ENCODE peak calls at places on chromosome 17, in five cellular contexts. One of them, this sample, is unnamed.

GRCh38 chr17:35731239-35731931 is at the start of gene RASL10B:
- DNase-seq in GM12878: no peak
- DNase-seq in K562: peak; percentile 56
- DNase-seq in A549: no peak
- DNase-seq in HepG2: peak; percentile 41
- DNase-seq in this sample: peak; percentile 91

GRCh38 chr17:78412403-78412802 is 34.0 kb downstream of the PGS1 start:
- DNase-seq in GM12878: no peak
- DNase-seq in K562: peak; percentile 64
- DNase-seq in A549: peak; percentile 51
- DNase-seq in HepG2: no peak
- DNase-seq in this sample: peak; percentile 54

GRCh38 chr17:38996660-38997337 is 29.6 kb upstream of the FBXO47 start:
- DNase-seq in GM12878: no peak
- DNase-seq in K562: no peak
- DNase-seq in A549: no peak
- DNase-seq in HepG2: no peak
- DNase-seq in this sample: no peak

GRCh38 chr17:9206989-9207317 is 185.6 kb downstream of the NTN1 start:
- DNase-seq in GM12878: no peak
- DNase-seq in K562: no peak
- DNase-seq in A549: no peak
- DNase-seq in HepG2: no peak
- DNase-seq in this sample: no peak

GRCh38 chr17:38897176-38897575 is 27.3 kb downstream of the LASP1 start:
- DNase-seq in GM12878: no peak
- DNase-seq in K562: no peak
- DNase-seq in A549: no peak
- DNase-seq in HepG2: no peak
- DNase-seq in this sample: no peak

GRCh38 chr17:82201498-82201910 is 11.1 kb downstream of the CCDC57 start:
- DNase-seq in GM12878: no peak
- DNase-seq in K562: no peak
- DNase-seq in A549: no peak
- DNase-seq in HepG2: no peak
- DNase-seq in this sample: peak; percentile 13

GRCh38 chr17:236641-237405 is 55.4 kb upstream of the DOC2B start:
- DNase-seq in GM12878: no peak
- DNase-seq in K562: no peak
- DNase-seq in A549: no peak
- DNase-seq in HepG2: no peak
- DNase-seq in this sample: no peak

GRCh38 chr17:62627219-62627903 is at the start of gene MRC2:
- DNase-seq in GM12878: no peak
- DNase-seq in K562: peak; percentile 43
- DNase-seq in A549: peak; percentile 84
- DNase-seq in HepG2: no peak
- DNase-seq in this sample: peak; percentile 89

GRCh38 chr17:21549107-21549687 is 143.1 kb upstream of the KCNJ18 start:
- DNase-seq in GM12878: no peak
- DNase-seq in K562: no peak
- DNase-seq in A549: no peak
- DNase-seq in HepG2: no peak
- DNase-seq in this sample: no peak

GRCh38 chr17:83119987-83120864 is 40.8 kb downstream of the METRNL start:
- DNase-seq in GM12878: peak; percentile 60
- DNase-seq in K562: no peak
- DNase-seq in A549: peak; percentile 42
- DNase-seq in HepG2: no peak
- DNase-seq in this sample: peak; percentile 63

GRCh38 chr17:17737938-17738894 is 57.0 kb downstream of the RAI1 start:
- DNase-seq in GM12878: no peak
- DNase-seq in K562: no peak
- DNase-seq in A549: peak; percentile 83
- DNase-seq in HepG2: no peak
- DNase-seq in this sample: peak; percentile 68

GRCh38 chr17:60604686-60605334 is 4.8 kb downstream of the PPM1D start:
- DNase-seq in GM12878: no peak
- DNase-seq in K562: no peak
- DNase-seq in A549: no peak
- DNase-seq in HepG2: no peak
- DNase-seq in this sample: no peak

GRCh38 chr17:17892731-17893130 is 55.9 kb upstream of the SREBF1 start:
- DNase-seq in GM12878: no peak
- DNase-seq in K562: no peak
- DNase-seq in A549: no peak
- DNase-seq in HepG2: no peak
- DNase-seq in this sample: no peak

GRCh38 chr17:1076982-1077302 is 80.0 kb downstream of the TIMM22 start:
- DNase-seq in GM12878: no peak
- DNase-seq in K562: no peak
- DNase-seq in A549: no peak
- DNase-seq in HepG2: no peak
- DNase-seq in this sample: no peak

GRCh38 chr17:81440511-81441244 is 45.4 kb downstream of the BAHCC1 start:
- DNase-seq in GM12878: no peak
- DNase-seq in K562: peak; percentile 64
- DNase-seq in A549: peak; percentile 63
- DNase-seq in HepG2: peak; percentile 67
- DNase-seq in this sample: peak; percentile 88

DNA sequence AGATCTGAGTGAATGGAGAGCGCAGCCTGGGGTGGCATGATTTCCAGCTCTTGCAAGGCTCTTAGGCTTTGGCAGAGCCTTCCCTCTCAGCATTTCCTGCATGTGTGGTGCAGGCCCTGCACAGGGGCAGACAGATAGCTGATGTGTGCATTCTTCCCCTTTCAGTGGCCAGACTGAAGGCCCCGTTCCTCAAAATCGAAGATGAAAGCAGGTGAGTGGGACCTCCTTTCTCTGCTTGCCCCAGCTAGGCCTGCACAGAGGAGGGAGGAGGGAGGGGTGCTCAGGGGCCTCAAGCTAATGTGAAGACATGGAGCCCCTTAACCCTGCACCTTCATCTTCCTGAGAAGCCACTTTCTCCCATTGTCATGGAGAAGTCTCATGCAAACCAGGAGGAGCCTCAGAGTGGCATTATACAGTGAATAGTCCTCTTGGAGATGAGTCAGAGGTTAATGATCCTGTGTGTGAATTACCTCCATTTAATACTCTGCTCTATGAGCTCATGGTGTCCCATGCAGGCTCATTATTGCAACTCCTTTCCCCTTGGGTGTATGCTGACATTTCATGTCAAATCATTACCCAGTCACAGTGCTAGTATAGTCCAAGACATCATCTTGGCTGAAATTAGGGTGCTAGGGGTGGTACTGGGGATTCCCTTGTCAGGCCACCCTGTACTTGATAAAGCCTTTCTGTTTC is 20.4 kb upstream of the ADAM11 start:
- DNase-seq in GM12878: peak; percentile 17
- DNase-seq in K562: no peak
- DNase-seq in A549: no peak
- DNase-seq in HepG2: no peak
- DNase-seq in this sample: no peak
- TF ChIP-seq JUNB in GM12878: no peak
- TF ChIP-seq JUNB in K562: no peak
- TF ChIP-seq JUNB in A549: no peak
- TF ChIP-seq JUNB in HepG2: no peak
- TF ChIP-seq JUNB in this sample: no peak

DNA sequence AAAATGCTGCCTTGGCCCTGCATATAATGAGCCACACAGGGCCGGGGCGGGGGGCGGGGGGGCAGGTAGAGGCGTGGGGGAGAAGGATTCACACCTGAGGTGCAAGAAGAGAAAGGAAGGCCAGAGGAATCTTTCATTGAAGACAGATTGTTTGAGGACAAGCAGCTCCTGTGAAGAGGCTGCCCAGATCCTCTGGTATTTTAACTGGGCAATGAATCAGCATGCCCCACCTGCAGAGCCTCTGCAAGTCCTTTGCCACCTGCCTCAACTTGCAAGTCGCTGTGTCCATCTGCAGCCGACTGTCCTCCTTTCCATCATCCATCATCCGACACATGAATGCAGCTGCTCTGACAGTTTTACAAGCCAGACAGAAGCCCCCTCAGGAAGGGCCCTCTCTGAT is 1.2 kb upstream of the SOST start:
- DNase-seq in GM12878: no peak
- DNase-seq in K562: no peak
- DNase-seq in A549: no peak
- DNase-seq in HepG2: no peak
- DNase-seq in this sample: no peak
- TF ChIP-seq JUNB in GM12878: no peak
- TF ChIP-seq JUNB in K562: no peak
- TF ChIP-seq JUNB in A549: no peak
- TF ChIP-seq JUNB in HepG2: no peak
- TF ChIP-seq JUNB in this sample: no peak

GRCh38 chr17:47712330-47713023 is 18.5 kb downstream of the TBKBP1 start:
- DNase-seq in GM12878: no peak
- DNase-seq in K562: no peak
- DNase-seq in A549: no peak
- DNase-seq in HepG2: no peak
- DNase-seq in this sample: no peak
- TF ChIP-seq JUNB in GM12878: no peak
- TF ChIP-seq JUNB in K562: no peak
- TF ChIP-seq JUNB in A549: no peak
- TF ChIP-seq JUNB in HepG2: no peak
- TF ChIP-seq JUNB in this sample: no peak

DNA sequence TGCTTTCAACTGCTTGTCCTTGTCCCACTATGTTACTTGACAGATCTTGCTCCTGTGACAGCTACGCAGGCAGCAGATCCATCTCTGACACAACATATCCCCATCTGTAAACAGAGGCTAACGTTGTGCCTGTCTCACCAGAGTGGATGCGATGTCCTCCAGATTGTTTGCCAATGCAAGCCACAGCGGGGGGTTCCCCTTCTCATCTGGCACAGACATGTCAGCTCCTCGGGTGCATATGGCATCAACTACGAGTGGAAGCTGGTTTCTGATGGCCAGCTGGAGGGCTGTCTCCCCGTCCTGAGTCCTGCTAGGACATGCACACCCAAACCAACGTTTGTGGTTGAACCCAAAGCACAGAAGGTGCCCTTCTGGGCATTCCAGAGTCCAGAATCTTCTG is 39.0 kb downstream of the CYB5D2 start:
- DNase-seq in GM12878: no peak
- DNase-seq in K562: no peak
- DNase-seq in A549: no peak
- DNase-seq in HepG2: no peak
- DNase-seq in this sample: no peak
- TF ChIP-seq JUNB in GM12878: no peak
- TF ChIP-seq JUNB in K562: no peak
- TF ChIP-seq JUNB in A549: no peak
- TF ChIP-seq JUNB in HepG2: no peak
- TF ChIP-seq JUNB in this sample: no peak

GRCh38 chr17:48908853-48909394 is 717 bp downstream of the UBE2Z start:
- DNase-seq in GM12878: peak; percentile 79
- DNase-seq in K562: peak; percentile 97
- DNase-seq in A549: peak; percentile 90
- DNase-seq in HepG2: peak; percentile 89
- DNase-seq in this sample: peak; percentile 98
- TF ChIP-seq JUNB in GM12878: no peak
- TF ChIP-seq JUNB in K562: no peak
- TF ChIP-seq JUNB in A549: no peak
- TF ChIP-seq JUNB in HepG2: no peak
- TF ChIP-seq JUNB in this sample: no peak

GRCh38 chr17:54899721-54900456 is 763 bp upstream of the TOM1L1 start:
- DNase-seq in GM12878: no peak
- DNase-seq in K562: peak; percentile 51
- DNase-seq in A549: no peak
- DNase-seq in HepG2: peak; percentile 27
- DNase-seq in this sample: peak; percentile 70
- TF ChIP-seq JUNB in GM12878: no peak
- TF ChIP-seq JUNB in K562: no peak
- TF ChIP-seq JUNB in A549: no peak
- TF ChIP-seq JUNB in HepG2: no peak
- TF ChIP-seq JUNB in this sample: no peak

GRCh38 chr17:30379303-30380105 is 777 bp downstream of the CPD start:
- DNase-seq in GM12878: no peak
- DNase-seq in K562: peak; percentile 28
- DNase-seq in A549: no peak
- DNase-seq in HepG2: no peak
- DNase-seq in this sample: peak; percentile 36
- TF ChIP-seq JUNB in GM12878: no peak
- TF ChIP-seq JUNB in K562: no peak
- TF ChIP-seq JUNB in A549: no peak
- TF ChIP-seq JUNB in HepG2: no peak
- TF ChIP-seq JUNB in this sample: no peak

DNA sequence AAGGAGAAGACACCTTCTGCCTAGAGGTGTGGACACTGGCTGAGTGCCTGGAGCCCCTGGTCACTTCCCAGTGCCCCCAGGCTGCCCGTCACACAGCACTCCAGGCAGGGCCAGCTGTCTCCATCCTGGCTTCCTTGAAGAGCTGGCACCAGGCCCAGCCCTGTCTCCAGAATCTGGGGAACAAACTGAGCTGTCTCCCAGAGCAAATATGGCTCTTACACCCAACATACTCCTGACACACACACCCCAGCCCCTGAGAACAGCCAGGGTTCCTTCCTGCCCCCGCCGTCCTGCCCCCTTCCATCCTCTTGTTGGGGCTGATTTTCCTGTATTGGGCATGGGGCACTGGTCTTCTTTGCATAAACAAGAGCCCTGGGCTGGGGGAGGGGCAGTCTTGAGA is 9.1 kb downstream of the NHERF1 start:
- DNase-seq in GM12878: no peak
- DNase-seq in K562: no peak
- DNase-seq in A549: no peak
- DNase-seq in HepG2: no peak
- DNase-seq in this sample: no peak
- TF ChIP-seq JUNB in GM12878: no peak
- TF ChIP-seq JUNB in K562: no peak
- TF ChIP-seq JUNB in A549: no peak
- TF ChIP-seq JUNB in HepG2: no peak
- TF ChIP-seq JUNB in this sample: no peak

DNA sequence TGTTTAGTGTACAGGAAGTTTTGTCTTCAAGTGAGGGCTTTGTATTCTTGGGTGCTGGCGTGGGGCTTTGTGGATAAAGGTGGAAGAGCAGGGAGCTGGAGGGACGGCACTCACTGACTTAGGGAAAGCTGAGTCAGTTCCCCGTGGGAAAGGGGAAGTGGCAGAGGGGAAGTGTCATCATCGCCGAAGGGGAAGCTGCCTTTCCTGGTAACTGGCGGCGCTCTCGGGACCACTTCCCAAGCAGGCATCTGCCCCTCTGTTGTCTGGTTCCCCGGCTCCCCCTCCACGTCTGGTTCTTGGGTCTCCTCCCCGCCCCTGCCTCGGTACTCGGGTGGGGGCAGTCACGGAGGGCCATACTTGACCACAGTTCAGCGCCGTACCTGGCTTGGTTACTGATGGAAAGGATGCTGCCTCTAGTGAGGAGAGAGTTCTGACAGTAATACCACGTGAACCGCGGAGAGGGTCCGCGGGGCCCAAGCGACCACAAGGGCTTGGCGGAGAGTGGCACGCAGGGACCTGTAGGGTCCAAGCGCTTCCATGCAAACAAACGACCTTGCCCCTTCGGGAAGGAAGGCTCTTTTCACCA is 9.0 kb downstream of the KDM6B start:
- DNase-seq in GM12878: no peak
- DNase-seq in K562: peak; percentile 65
- DNase-seq in A549: peak; percentile 81
- DNase-seq in HepG2: peak; percentile 53
- DNase-seq in this sample: peak; percentile 81
- TF ChIP-seq JUNB in GM12878: no peak
- TF ChIP-seq JUNB in K562: no peak
- TF ChIP-seq JUNB in A549: no peak
- TF ChIP-seq JUNB in HepG2: peak; percentile 25
- TF ChIP-seq JUNB in this sample: no peak

This sample was measured in GM23338.